ENCODE peak calls at places on chromosomes 1 and 21, in four cellular contexts. N, S, Q and O are unnamed samples.

GRCh38 chr1:51792864-51793263 is 85.7 kb downstream of the NRDC start:
- DNase-seq in N (no peak), S (no peak), Q (no peak), O (no peak)

GRCh38 chr1:155113450-155113985 is 14.2 kb upstream of the EFNA1 start:
- DNase-seq in N (no peak), S (no peak), Q (no peak), O (no peak)

GRCh38 chr21:27953328-27954045 is 986.6 kb upstream of the ADAMTS5 start:
- DNase-seq in N (no peak), S (no peak), Q (no peak), O (no peak)

GRCh38 chr21:23853796-23854379 is 1753.4 kb downstream of the MRPL39 start:
- DNase-seq in N (peak; percentile 16), S (no peak), Q (no peak), O (no peak)

GRCh38 chr1:32767641-32768040 is 49.5 kb downstream of the YARS1 start:
- DNase-seq in N (no peak), S (no peak), Q (no peak), O (no peak)

GRCh38 chr1:117652421-117652820 is 46.6 kb downstream of the TENT5C start:
- DNase-seq in N (no peak), S (no peak), Q (no peak), O (no peak)

GRCh38 chr1:156385534-156386031 is 16.6 kb downstream of the RHBG start:
- DNase-seq in N (peak; percentile 78), S (no peak), Q (peak; percentile 55), O (peak; percentile 88)

GRCh38 chr1:81158592-81158991 is 642.1 kb upstream of the ADGRL2 start:
- DNase-seq in N (no peak), S (no peak), Q (no peak), O (no peak)

GRCh38 chr1:234079896-234080295 is 175.4 kb downstream of the SLC35F3 start:
- DNase-seq in N (no peak), S (no peak), Q (no peak), O (no peak)

GRCh38 chr1:9822490-9822889 is 1.3 kb downstream of the CLSTN1 start:
- DNase-seq in N (no peak), S (no peak), Q (no peak), O (no peak)

GRCh38 chr21:41364308-41364707 is 2.5 kb downstream of the MX2 start:
- DNase-seq in N (no peak), S (no peak), Q (no peak), O (no peak)

GRCh38 chr1:65795311-65795710 is 2.6 kb downstream of the PDE4B start:
- DNase-seq in N (no peak), S (no peak), Q (no peak), O (no peak)

GRCh38 chr1:230600111-230601000 is 41.9 kb upstream of the COG2 start:
- DNase-seq in N (no peak), S (no peak), Q (no peak), O (no peak)

GRCh38 chr1:73821520-73821919 is 376.5 kb downstream of the LRRIQ3 start:
- DNase-seq in N (no peak), S (no peak), Q (no peak), O (no peak)

GRCh38 chr1:153752561-153753195 is 22.5 kb upstream of the SLC27A3 start:
- DNase-seq in N (no peak), S (no peak), Q (no peak), O (no peak)

GRCh38 chr1:30173560-30173959 is 549.8 kb downstream of the MATN1 start:
- DNase-seq in N (no peak), S (no peak), Q (no peak), O (no peak)

GRCh38 chr1:18278953-18279712 is 171.5 kb downstream of the IGSF21 start:
- DNase-seq in N (no peak), S (no peak), Q (no peak), O (no peak)
- TF ChIP-seq KDM1A in N (no peak), S (no peak), Q (no peak), O (no peak)

GRCh38 chr1:27556781-27557595 is 47.0 kb downstream of the AHDC1 start:
- DNase-seq in N (peak; percentile 94), S (no peak), Q (peak; percentile 51), O (peak; percentile 87)
- TF ChIP-seq RFX5 in N (no peak), S (no peak), Q (no peak), O (no peak)

GRCh38 chr1:14996133-14997050 is 157.2 kb upstream of the TMEM51 start:
- DNase-seq in N (peak; percentile 75), S (no peak), Q (peak; percentile 74), O (no peak)

GRCh38 chr1:14994148-14994547 is 159.4 kb upstream of the TMEM51 start:
- DNase-seq in N (no peak), S (no peak), Q (no peak), O (no peak)

GRCh38 chr1:14993414-14993813 is 160.1 kb upstream of the TMEM51 start:
- DNase-seq in N (no peak), S (no peak), Q (no peak), O (no peak)

GRCh38 chr1:14997646-14998276 is 155.8 kb upstream of the TMEM51 start:
- DNase-seq in N (no peak), S (no peak), Q (no peak), O (no peak)

DNA sequence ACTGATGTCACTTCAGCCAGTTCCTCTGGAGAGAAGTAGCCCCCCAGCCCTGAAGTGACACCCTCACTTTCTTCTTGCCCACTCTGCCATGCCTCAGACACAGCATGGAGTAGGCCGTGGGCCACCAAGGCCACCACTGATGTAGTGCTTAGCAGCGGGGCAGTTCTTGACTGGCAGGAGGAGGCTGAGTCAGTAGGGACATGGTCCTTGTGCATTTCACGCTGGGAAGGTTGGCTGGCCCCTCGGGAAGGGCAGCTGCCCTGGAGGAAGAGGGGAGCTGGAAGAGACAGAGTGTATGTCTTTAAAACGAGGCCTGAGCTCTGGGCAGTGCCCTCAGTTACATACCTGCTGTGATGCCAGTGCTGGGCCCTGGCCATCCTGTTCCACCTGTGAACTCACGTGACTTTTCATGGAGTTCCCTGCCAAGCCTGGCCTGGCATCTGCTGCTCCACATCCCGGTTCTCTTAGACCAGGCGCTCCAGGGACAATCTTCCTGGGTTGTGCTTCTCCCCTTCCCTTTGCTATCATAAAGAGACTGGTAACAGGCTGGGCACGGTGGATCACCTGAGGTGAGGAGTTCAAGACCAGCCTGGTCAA is 158.6 kb upstream of the TMEM51 start:
- DNase-seq in N (no peak), S (no peak), Q (no peak), O (no peak)
- TF ChIP-seq CREB1 in N (no peak), S (no peak), Q (no peak), O (no peak)

DNA sequence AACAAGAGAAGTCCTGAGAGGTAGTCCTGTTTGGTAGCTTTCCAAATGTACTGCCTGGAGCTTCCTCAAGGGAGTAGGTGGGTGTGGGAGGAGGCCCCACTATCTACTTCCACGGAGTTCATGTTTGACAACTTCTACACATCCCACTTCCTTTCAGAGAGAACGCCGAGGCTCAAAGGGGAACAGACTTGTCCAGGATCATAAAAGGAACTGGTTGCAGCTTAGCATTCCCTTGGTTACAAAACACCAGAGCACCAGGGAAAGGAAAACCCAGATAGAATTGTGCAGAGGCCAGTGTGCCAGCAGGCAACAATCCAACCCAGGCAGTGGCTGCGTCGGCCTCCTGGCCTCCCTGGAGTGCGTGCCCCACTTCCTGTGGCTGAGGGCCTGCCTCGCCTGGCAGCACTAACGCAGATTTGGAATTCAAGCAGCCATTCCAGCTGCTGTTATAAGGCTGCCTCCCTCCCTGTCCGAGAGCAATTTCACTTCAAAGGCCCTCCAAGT is 4.2 kb upstream of the RAP1GAP start:
- DNase-seq in N (no peak), S (no peak), Q (no peak), O (no peak)
- TF ChIP-seq KDM1A in N (peak; percentile 23), S (no peak), Q (no peak), O (no peak)

GRCh38 chr1:165598676-165599059 is 32.4 kb upstream of the MGST3 start:
- DNase-seq in N (peak; percentile 14), S (no peak), Q (no peak), O (no peak)

GRCh38 chr1:165600793-165601192 is 30.2 kb upstream of the MGST3 start:
- DNase-seq in N (no peak), S (no peak), Q (no peak), O (no peak)

GRCh38 chr1:165592945-165593823 is 37.9 kb upstream of the MGST3 start:
- DNase-seq in N (peak; percentile 80), S (peak; percentile 32), Q (peak; percentile 59), O (peak; percentile 89)

GRCh38 chr1:165597883-165598675 is 33.0 kb upstream of the MGST3 start:
- DNase-seq in N (peak; percentile 99), S (peak; percentile 90), Q (peak; percentile 90), O (peak; percentile 80)

DNA sequence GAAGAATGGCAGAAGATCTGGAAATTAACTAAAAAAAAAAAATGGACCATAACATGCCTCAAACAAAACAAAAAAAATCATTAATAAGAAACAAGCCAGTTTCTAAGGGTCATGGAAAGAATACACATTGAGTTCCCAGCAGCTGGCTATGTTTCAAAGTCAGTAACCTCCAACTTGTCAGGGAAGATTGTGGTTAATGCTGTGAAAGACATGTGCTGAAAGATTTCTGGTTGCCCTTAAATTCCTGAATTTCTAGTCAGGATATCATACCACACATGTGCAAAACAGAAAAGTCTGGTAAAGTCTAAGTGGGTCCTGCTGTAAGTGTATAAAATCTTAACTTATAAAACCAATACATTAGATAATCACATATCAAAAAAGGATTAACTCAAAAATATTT is 35.5 kb upstream of the MGST3 start:
- DNase-seq in N (no peak), S (no peak), Q (no peak), O (no peak)
- TF ChIP-seq RFX5 in N (no peak), S (no peak), Q (no peak), O (no peak)

GRCh38 chr1:11792106-11792505 is 13.7 kb downstream of the MTHFR start:
- DNase-seq in N (no peak), S (no peak), Q (no peak), O (no peak)
- TF ChIP-seq CREB1 in N (no peak), S (no peak), Q (no peak), O (no peak)